ENCODE peak calls at places on chromosomes 16 and 17, in four cellular contexts. Z is heart left ventricle, E is heart right ventricle, O is A549. T is an unnamed sample. For H3K4me1, the result is how much of the 10 kb centered on the place peaks cover.

GRCh38 chr17:50139950-50140885 is 10.3 kb upstream of the SAMD14 start:
- DNase-seq in E (peak), Z (peak), O (peak), T (peak)

GRCh38 chr16:84886536-84887090 is 66.8 kb downstream of the CRISPLD2 start:
- DNase-seq in O (no peak), Z (peak), E (no peak), T (no peak)

GRCh38 chr16:65180986-65181710 is 59.3 kb upstream of the CDH11 start:
- DNase-seq in O (no peak), E (no peak), Z (no peak), T (no peak)

GRCh38 chr17:44906010-44906646 is 6.9 kb upstream of the EFTUD2 start:
- DNase-seq in E (no peak), Z (no peak), O (peak), T (peak)

GRCh38 chr17:81991684-81992513 is 14.5 kb downstream of the ASPSCR1 start:
- DNase-seq in Z (peak), E (peak), O (peak), T (peak)

GRCh38 chr17:27651411-27652345 is 20.7 kb downstream of the LGALS9 start:
- DNase-seq in E (peak), O (peak), Z (no peak), T (peak)

GRCh38 chr17:56350592-56350991 is 197.3 kb downstream of the ANKFN1 start:
- DNase-seq in E (no peak), Z (no peak), O (no peak), T (no peak)

GRCh38 chr16:87404764-87405625 is 12.9 kb downstream of the MAP1LC3B start:
- DNase-seq in Z (no peak), E (no peak), O (no peak), T (no peak)

GRCh38 chr17:75371981-75372380 is 33.5 kb downstream of the GRB2 start:
- DNase-seq in Z (no peak), O (no peak), E (no peak), T (no peak)

GRCh38 chr17:43732961-43733360 is 25.6 kb downstream of the SOST start:
- DNase-seq in Z (no peak), E (no peak), O (no peak), T (peak)

GRCh38 chr17:35127751-35128514 is 6.5 kb downstream of the FNDC8 start:
- DNase-seq in E (peak), Z (no peak), O (no peak), T (peak)

GRCh38 chr17:30821751-30822723 is 2.5 kb downstream of the CRLF3 start:
- DNase-seq in O (no peak), Z (no peak), E (no peak), T (no peak)

GRCh38 chr17:72788950-72789585 is 303.4 kb downstream of the SLC39A11 start:
- DNase-seq in O (no peak), E (no peak), Z (no peak), T (peak)

GRCh38 chr16:81280393-81280792 is 34.4 kb upstream of the GAN start:
- DNase-seq in E (no peak), Z (no peak), O (no peak), T (no peak)

GRCh38 chr17:40854175-40854814 is 12.7 kb downstream of the KRT12 start:
- DNase-seq in O (peak), E (no peak), Z (no peak), T (peak)

GRCh38 chr17:39143552-39144093 is 7.8 kb downstream of the PLXDC1 start:
- DNase-seq in Z (peak), E (peak), O (no peak), T (no peak)

GRCh38 chr17:79509008-79509407 is 101.8 kb downstream of the RBFOX3 start:
- DNase-seq in E (no peak), Z (no peak), O (no peak), T (no peak)

GRCh38 chr17:48611681-48612455 is 1.1 kb upstream of the HOXB7 start:
- DNase-seq in Z (no peak), E (no peak), O (peak), T (no peak)

GRCh38 chr17:978110-979093 is 1.2 kb downstream of the NXN start:
- DNase-seq in Z (peak), E (peak), O (no peak), T (peak)

DNA sequence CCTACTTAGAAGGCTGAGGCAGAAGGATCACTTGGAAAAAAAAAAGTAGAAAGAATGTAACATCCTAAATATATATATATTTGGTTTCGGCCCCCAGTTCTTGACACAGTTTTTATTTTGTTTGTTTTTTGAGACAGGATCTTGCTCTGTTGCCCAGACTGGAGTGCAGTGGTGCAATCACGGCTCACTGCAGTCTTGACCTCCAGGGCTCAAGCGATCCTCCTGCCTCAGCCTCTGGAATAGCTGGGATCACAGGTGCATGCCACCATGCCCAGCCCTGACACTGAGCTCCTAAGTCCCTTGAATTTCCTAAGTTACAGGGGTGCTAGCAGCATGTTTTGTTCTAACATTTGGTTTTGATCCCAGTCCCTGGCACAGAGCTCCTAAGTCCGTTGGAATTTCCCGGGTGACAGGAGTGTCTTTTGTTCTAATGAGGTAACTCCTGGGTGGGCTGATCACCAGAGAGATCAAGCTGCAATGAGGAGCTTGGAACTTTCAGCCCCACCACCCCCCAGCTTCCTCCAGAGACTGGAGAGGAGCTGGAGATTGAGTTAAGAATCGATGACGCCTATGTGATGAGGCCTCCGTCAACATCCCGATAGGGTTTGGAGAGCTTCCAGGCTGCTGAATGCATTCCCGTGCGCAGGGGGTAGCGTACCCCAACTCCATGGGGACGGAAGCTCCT is 20.0 kb downstream of the MXRA7 start:
- DNase-seq in E (no peak), O (no peak), Z (no peak), T (no peak)
- H3K4me1 ChIP-seq in E (half or more), O (under half), Z (half or more), T (under half)

GRCh38 chr16:88761830-88762229 is 23.2 kb downstream of the PIEZO1 start:
- DNase-seq in E (no peak), O (no peak), Z (no peak), T (no peak)

GRCh38 chr16:88761143-88761534 is 23.9 kb downstream of the PIEZO1 start:
- DNase-seq in Z (no peak), O (no peak), E (no peak), T (no peak)

GRCh38 chr16:88763502-88764053 is 21.4 kb downstream of the PIEZO1 start:
- DNase-seq in O (no peak), E (no peak), Z (no peak), T (no peak)

GRCh38 chr16:88762941-88763340 is 22.1 kb downstream of the PIEZO1 start:
- DNase-seq in Z (no peak), E (no peak), O (no peak), T (no peak)

GRCh38 chr16:88762258-88762870 is 22.7 kb downstream of the PIEZO1 start:
- DNase-seq in O (no peak), E (no peak), Z (no peak), T (no peak)
- H3K4me1 ChIP-seq in O (under half), E (half or more), Z (under half), T (under half)

GRCh38 chr17:63552211-63552610 is 1.9 kb downstream of the DCAF7 start:
- DNase-seq in Z (no peak), O (no peak), E (no peak), T (peak)
- H3K4me1 ChIP-seq in Z (under half), O (under half), E (half or more), T (under half)

GRCh38 chr16:83651871-83652270 is 155.9 kb upstream of the HSBP1 start:
- DNase-seq in E (no peak), Z (no peak), O (no peak), T (no peak)
- H3K4me1 ChIP-seq in E (under half), Z (under half), O (under half), T (under half)

GRCh38 chr17:41919165-41919817 is 540 bp upstream of the ACLY start:
- DNase-seq in O (no peak), E (no peak), Z (no peak), T (no peak)

GRCh38 chr17:41918392-41919164 is at the start of gene ACLY:
- DNase-seq in O (peak), E (peak), Z (peak), T (peak)

GRCh38 chr17:41917192-41917591 is 1.6 kb downstream of the ACLY start:
- DNase-seq in O (peak), E (no peak), Z (no peak), T (peak)

GRCh38 chr17:41919840-41920579 is 1.3 kb upstream of the ACLY start:
- DNase-seq in E (no peak), Z (no peak), O (peak), T (peak)

DNA sequence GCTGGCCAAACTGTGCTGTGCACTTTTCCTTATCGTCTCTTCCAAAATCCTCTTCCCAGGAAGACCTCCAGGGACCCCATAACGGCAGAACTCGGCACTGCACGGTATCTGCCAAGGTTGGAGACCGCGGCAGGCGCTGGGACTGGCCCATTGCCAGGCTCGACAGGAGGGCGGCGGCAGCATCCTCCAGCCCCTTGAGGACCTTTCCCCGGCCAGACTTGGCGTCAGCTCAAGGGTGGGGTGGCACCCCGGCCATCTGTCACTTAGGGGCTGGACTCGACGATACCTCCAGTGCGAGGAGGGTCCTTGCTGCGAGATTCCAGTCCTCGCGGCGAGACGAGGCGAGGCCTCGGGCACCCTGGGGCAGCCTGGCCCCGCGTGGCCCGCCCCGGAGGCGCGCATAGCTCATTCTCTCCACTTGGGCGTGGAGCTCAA is 777 bp downstream of the ACLY start:
- DNase-seq in Z (peak), O (peak), E (peak), T (peak)
- H3K4me1 ChIP-seq in Z (under half), O (half or more), E (under half), T (under half)

GRCh38 chr17:64653325-64653984 is 8.7 kb downstream of the SMURF2 start:
- DNase-seq in O (no peak), Z (no peak), E (no peak), T (peak)
- H3K4me1 ChIP-seq in O (under half), Z (under half), E (under half), T (under half)

DNA sequence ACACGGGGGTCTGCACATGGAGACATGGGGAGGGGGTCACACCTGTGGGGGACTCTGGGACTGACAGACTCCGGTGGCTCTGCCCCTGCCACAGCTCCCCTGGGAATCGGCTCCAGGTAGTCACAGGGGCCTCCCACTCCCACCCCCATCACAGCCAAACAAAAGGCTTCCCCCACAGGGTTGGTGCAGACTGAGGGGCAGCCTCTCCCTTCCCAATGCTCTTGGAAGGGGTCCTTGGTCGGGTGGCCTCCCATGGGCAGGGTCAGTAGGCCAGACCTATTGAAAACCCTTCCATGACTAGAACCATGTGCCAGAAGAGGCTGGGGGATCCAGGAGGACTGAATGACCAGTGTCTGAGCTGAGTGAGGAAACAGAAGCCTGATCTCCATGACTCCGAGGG is 28.7 kb downstream of the TK2 start:
- DNase-seq in E (no peak), Z (no peak), O (no peak), T (no peak)
- H3K4me1 ChIP-seq in E (half or more), Z (under half), O (under half), T (under half)

GRCh38 chr16:15846510-15846909 is 10.3 kb downstream of the MYH11 start:
- DNase-seq in Z (no peak), E (no peak), O (no peak), T (no peak)

GRCh38 chr16:15853021-15853420 is 3.8 kb downstream of the MYH11 start:
- DNase-seq in Z (no peak), O (no peak), E (no peak), T (no peak)

GRCh38 chr16:15843635-15844279 is 13.1 kb downstream of the MYH11 start:
- DNase-seq in E (no peak), Z (no peak), O (no peak), T (peak)

GRCh38 chr16:15849209-15849981 is 7.4 kb downstream of the MYH11 start:
- DNase-seq in Z (no peak), E (no peak), O (no peak), T (no peak)

DNA sequence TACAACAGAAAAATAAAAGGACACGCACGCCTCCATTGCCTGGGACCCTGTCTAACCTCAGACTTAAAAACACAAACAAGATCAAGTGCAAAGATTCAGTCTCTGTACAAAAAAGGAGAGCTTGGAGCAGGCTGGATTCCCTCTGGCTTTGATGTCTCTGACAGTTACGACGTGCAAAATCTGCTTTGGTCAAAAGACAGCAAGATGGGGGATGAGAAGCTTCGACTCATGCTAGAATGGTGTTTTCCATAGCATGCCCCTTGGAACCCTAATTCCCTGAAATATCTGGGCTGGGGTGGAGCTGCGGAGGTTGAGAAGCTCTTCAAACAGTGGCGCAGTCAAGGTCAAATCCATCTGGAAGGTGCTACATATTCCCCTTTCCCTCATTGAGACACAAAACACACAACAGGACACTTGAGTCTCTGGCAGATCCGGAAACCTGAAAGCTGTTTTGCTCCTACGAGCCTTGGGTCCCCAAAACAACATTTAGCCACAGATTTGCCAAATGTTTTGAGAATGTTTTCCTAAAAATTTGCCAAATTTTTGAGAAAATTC is 9.1 kb downstream of the MYH11 start:
- DNase-seq in E (no peak), O (no peak), Z (no peak), T (no peak)
- H3K4me1 ChIP-seq in E (under half), O (under half), Z (under half), T (under half)

DNA sequence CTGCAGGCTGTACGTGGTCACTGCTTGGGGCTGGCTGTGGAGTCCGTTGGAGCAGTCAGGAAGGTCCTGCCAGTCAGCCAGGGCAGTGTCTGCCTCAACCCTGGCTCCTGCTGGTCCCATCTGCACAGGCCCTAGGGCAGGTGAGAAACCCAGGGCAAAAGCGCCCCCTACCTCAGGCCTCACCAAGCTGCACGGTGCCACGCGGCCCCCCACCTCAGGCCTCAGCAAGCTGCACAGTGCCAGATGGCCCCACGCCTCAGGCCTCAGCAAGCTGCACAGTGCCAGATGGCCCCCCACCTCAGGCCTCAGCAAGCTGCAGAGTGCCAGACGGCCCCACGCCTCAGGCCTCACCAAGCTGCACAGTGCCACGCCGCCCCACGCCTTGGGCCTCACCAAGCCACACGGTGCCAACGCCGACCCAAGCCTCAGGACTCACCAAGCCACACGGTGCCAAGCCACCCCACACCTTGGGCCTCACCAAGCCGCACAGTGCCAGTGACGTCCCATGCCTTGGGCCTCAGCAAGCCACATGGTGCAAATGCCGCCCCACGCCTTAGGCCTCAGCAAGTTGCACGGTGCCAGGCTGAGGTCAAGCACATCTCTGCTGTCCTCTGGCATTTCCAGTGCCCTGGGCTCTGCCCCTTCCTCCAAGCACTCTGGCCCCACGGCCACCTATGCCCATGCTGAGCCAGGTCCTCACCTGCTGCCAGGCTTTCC is 5.5 kb downstream of the TMEM204 start:
- DNase-seq in Z (peak), O (peak), E (no peak), T (no peak)
- H3K4me1 ChIP-seq in Z (under half), O (under half), E (half or more), T (under half)

T was measured in IMR-90.